ENCODE peak calls at places on chromosomes 5 and 9, in ten cellular contexts. F is retinal pigment epithelial cell; K is right lobe of liver; Z is fibroblast of mammary gland; J is cardiac fibroblast; A is WTC11; V is pancreas; B is CD8-positive, alpha-beta T cell; D is brain microvascular endothelial cell; X is AG04450. U is an unnamed sample.
A peak's percentile ranks its signal among the peaks of the same experiment; 100 is the strongest.

GRCh38 chr9:73548201-73548600 is 396.5 kb downstream of the ANXA1 start:
- DNase-seq in F (no peak), K (no peak), Z (no peak), J (no peak), A (no peak), V (no peak), B (no peak), D (no peak), X (no peak), U (no peak)

GRCh38 chr5:57368010-57368409 is 114.6 kb downstream of the ACTBL2 start:
- DNase-seq in F (no peak), K (no peak), Z (peak; percentile 71), J (peak; percentile 18), A (no peak), V (no peak), B (no peak), D (no peak), X (peak; percentile 8), U (no peak)

GRCh38 chr5:155193483-155194107 is 180.0 kb downstream of the KIF4B start:
- DNase-seq in F (no peak), K (no peak), Z (no peak), J (no peak), A (no peak), V (no peak), B (no peak), D (no peak), X (no peak), U (no peak)

GRCh38 chr9:15725953-15726352 is 173.1 kb downstream of the CCDC171 start:
- DNase-seq in F (no peak), K (no peak), Z (peak; percentile 39), J (no peak), A (no peak), V (no peak), B (no peak), D (no peak), X (no peak), U (no peak)

GRCh38 chr9:107635137-107635802 is 145.7 kb upstream of the KLF4 start:
- DNase-seq in F (no peak), K (no peak), Z (peak; percentile 24), J (peak; percentile 35), A (no peak), V (no peak), B (no peak), D (peak; percentile 23), X (no peak), U (no peak)

GRCh38 chr5:150068961-150069618 is 17.3 kb downstream of the CSF1R start:
- DNase-seq in F (no peak), K (no peak), Z (no peak), J (no peak), A (no peak), V (no peak), B (no peak), D (no peak), X (no peak), U (no peak)

GRCh38 chr5:147098233-147098790 is 136.5 kb upstream of the STK32A start:
- DNase-seq in F (peak; percentile 65), K (peak; percentile 22), Z (peak; percentile 93), J (peak; percentile 53), A (peak; percentile 49), V (no peak), B (no peak), D (peak; percentile 19), X (no peak), U (peak; percentile 51)

GRCh38 chr9:96420468-96421219 is 2.5 kb upstream of the ZNF367 start:
- DNase-seq in F (peak; percentile 96), K (no peak), Z (peak; percentile 95), J (peak; percentile 97), A (no peak), V (no peak), B (no peak), D (peak; percentile 89), X (peak; percentile 64), U (no peak)

GRCh38 chr9:120643096-120643495 is 63.1 kb upstream of the CDK5RAP2 start:
- DNase-seq in F (no peak), K (no peak), Z (no peak), J (no peak), A (no peak), V (no peak), B (no peak), D (no peak), X (no peak), U (no peak)

GRCh38 chr5:115455241-115455640 is 89.3 kb downstream of the FEM1C start:
- DNase-seq in F (no peak), K (no peak), Z (peak; percentile 99), J (peak; percentile 98), A (no peak), V (no peak), B (no peak), D (peak; percentile 89), X (peak; percentile 27), U (no peak)

GRCh38 chr5:52043543-52043942 is 660.3 kb downstream of the ISL1 start:
- DNase-seq in F (no peak), K (no peak), Z (no peak), J (no peak), A (no peak), V (no peak), B (no peak), D (no peak), X (no peak), U (no peak)

GRCh38 chr5:61167382-61167781 is 5.1 kb upstream of the SMIM15 start:
- DNase-seq in F (peak; percentile 26), K (no peak), Z (peak; percentile 67), J (peak; percentile 71), A (no peak), V (no peak), B (no peak), D (peak; percentile 27), X (no peak), U (no peak)

GRCh38 chr9:38388283-38389223 is 3.9 kb upstream of the ALDH1B1 start:
- DNase-seq in F (peak; percentile 51), K (peak; percentile 68), Z (peak; percentile 70), J (peak; percentile 36), A (no peak), V (no peak), B (no peak), D (no peak), X (no peak), U (no peak)

GRCh38 chr5:141618030-141618803 is 583 bp downstream of the DIAPH1 start:
- DNase-seq in F (no peak), K (peak; percentile 62), Z (peak; percentile 27), J (peak; percentile 44), A (peak; percentile 59), V (peak; percentile 92), B (peak; percentile 56), D (no peak), X (no peak), U (no peak)

GRCh38 chr5:141521244-141521781 is 32.4 kb downstream of the PCDHGC5 start:
- DNase-seq in F (peak; percentile 100), K (no peak), Z (peak; percentile 99), J (peak; percentile 99), A (no peak), V (no peak), B (no peak), D (peak; percentile 97), X (peak; percentile 97), U (no peak)

DNA sequence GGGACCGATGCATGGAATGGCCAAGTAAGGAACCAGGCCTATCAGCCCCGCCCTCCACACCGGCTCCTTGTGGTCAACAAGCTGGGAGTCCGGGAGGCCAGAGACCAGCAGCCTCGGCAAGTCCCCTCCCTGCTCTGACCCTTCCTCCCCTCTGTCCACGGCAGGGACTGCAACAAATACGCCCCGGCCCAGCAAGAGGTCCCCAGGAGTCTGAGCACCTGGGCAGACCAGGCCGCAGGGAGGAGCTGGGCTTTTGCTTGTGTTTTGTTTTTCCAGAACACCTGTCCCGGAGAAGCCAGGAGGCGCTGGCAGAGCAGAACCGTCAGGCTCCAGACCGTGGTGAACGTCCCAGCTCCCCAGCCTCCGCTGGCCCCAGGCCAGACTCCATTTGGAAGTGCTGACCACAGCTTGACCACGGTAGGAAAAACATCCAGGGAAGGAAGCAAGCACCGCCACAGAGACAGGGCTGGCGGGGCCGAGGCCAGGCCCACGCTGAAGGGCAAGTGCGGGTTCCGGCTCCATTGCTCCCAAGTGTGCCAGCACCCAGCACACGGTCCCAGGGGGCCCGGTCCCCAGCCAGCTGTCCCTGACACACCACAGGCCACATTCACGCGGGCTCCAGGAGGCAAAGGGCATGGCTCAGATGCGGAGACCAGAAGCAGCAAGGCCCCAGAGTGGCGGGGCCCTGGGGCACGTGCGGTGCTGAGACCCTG is 56.6 kb downstream of the VAV2 start:
- DNase-seq in F (no peak), K (peak; percentile 82), Z (peak; percentile 67), J (peak; percentile 50), A (no peak), V (peak; percentile 94), B (peak; percentile 6), D (peak; percentile 39), X (peak; percentile 32), U (no peak)
- TF ChIP-seq CTCF in F (no peak), K (peak; percentile 37), Z (no peak), J (no peak), A (no peak), V (no peak), B (no peak), D (peak; percentile 43), X (no peak), U (no peak)

GRCh38 chr5:56314536-56314935 is 81.4 kb upstream of the ANKRD55 start:
- DNase-seq in F (no peak), K (no peak), Z (peak; percentile 36), J (peak; percentile 53), A (peak; percentile 35), V (no peak), B (no peak), D (no peak), X (no peak), U (no peak)
- TF ChIP-seq CTCF in F (peak; percentile 55), K (no peak), Z (peak; percentile 77), J (peak; percentile 89), A (peak; percentile 25), V (peak; percentile 55), B (peak; percentile 23), D (peak; percentile 59), X (peak; percentile 55), U (no peak)

DNA sequence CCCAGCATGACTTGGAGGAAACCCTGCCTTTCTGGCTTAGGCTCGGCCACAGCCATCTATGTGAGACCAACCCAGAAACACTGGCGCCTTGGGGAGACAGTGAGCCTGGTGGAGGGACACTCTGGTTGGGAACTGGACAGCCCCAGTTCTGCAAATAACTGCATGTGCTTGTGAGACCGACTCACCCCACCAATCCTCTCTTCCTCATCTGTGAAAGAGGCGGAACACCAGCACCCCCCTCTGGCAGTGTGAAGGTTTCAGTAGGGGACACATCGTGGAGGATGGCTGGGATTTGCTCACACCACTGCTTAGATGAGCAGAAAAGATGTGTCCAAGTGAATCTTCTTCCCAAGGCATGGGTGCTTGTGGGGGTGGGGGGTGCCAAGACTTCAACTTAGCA is 43.4 kb upstream of the N4BP3 start:
- DNase-seq in F (no peak), K (no peak), Z (peak; percentile 28), J (peak; percentile 54), A (peak; percentile 81), V (no peak), B (peak; percentile 55), D (peak; percentile 25), X (no peak), U (peak; percentile 22)
- TF ChIP-seq CTCF in F (peak; percentile 29), K (peak; percentile 14), Z (peak; percentile 34), J (peak; percentile 43), A (peak; percentile 30), V (no peak), B (peak; percentile 19), D (peak; percentile 52), X (peak; percentile 49), U (peak; percentile 40)

DNA sequence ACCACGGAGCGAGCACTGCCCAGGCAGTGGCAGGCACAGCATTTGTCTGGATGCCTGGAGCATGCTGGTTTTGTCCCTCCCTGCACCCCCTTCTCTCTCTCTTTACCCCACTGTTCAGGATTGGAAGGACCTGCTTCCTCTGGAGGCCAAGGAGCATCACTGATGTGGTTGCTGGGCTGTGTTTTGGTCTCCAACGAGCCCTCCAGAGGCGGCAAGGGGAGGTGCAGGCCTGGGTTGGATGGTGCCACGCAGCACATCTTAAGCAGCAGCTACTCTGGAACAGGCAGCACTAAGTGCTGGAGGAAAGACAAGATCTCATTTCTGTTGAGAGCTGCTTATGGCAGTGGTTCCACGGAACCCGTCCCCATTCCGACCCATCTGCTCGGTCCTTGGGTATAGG is 139.6 kb downstream of the CMYA5 start:
- DNase-seq in F (no peak), K (no peak), Z (no peak), J (no peak), A (peak; percentile 68), V (no peak), B (no peak), D (no peak), X (no peak), U (peak; percentile 26)
- TF ChIP-seq CTCF in F (peak; percentile 43), K (peak; percentile 14), Z (peak; percentile 29), J (no peak), A (peak; percentile 53), V (no peak), B (no peak), D (peak; percentile 52), X (peak; percentile 41), U (peak; percentile 53)